ENCODE peak calls at places on chromosome X, in ten cellular contexts. K is sigmoid colon, L is breast epithelium, J is body of pancreas, I is IMR-90, Q is transverse colon, W is A549, G is esophagus muscularis mucosa, F is ovary, N is tibial nerve. S is an unnamed sample.
A peak's percentile ranks its signal among the peaks of the same experiment; 100 is the strongest.

GRCh38 chrX:131734621-131735020 is 190.7 kb downstream of the OR13H1 start:
- DNase-seq in K (peak; percentile 93), L (no peak), J (no peak), I (peak; percentile 81), Q (peak; percentile 85), W (no peak), G (no peak), F (peak; percentile 88), N (no peak), S (no peak)

GRCh38 chrX:71953946-71954345 is 43.3 kb downstream of the NHSL2 start:
- DNase-seq in K (no peak), L (no peak), J (no peak), I (no peak), Q (no peak), W (no peak), G (no peak), F (no peak), N (no peak), S (no peak)

GRCh38 chrX:104913348-104913747 is 307.1 kb downstream of the TEX13A start:
- DNase-seq in K (no peak), L (no peak), J (no peak), I (no peak), Q (no peak), W (no peak), G (no peak), F (no peak), N (no peak), S (peak; percentile 13)

GRCh38 chrX:29299689-29300088 is 712.4 kb downstream of the IL1RAPL1 start:
- DNase-seq in K (no peak), L (no peak), J (no peak), I (no peak), Q (no peak), W (no peak), G (no peak), F (no peak), N (no peak), S (no peak)

GRCh38 chrX:49176421-49177326 is 5.0 kb downstream of the PLP2 start:
- DNase-seq in K (peak; percentile 67), L (no peak), J (no peak), I (no peak), Q (no peak), W (no peak), G (no peak), F (no peak), N (no peak), S (no peak)

GRCh38 chrX:48715066-48715465 is 18.5 kb downstream of the SUV39H1 start:
- DNase-seq in K (no peak), L (no peak), J (no peak), I (peak; percentile 58), Q (no peak), W (no peak), G (no peak), F (no peak), N (no peak), S (no peak)

GRCh38 chrX:150615356-150615755 is 46.9 kb downstream of the MTM1 start:
- DNase-seq in K (no peak), L (no peak), J (no peak), I (no peak), Q (no peak), W (no peak), G (no peak), F (no peak), N (no peak), S (no peak)

GRCh38 chrX:29478336-29479069 is 736.9 kb upstream of the MAGEB2 start:
- DNase-seq in K (no peak), L (no peak), J (peak; percentile 10), I (peak; percentile 26), Q (peak; percentile 16), W (peak; percentile 25), G (no peak), F (no peak), N (no peak), S (peak; percentile 41)

GRCh38 chrX:95076449-95076848 is 1402.4 kb downstream of the FAM133A start:
- DNase-seq in K (no peak), L (no peak), J (no peak), I (peak; percentile 10), Q (no peak), W (no peak), G (no peak), F (no peak), N (no peak), S (no peak)

GRCh38 chrX:3609800-3610199 is 103.6 kb downstream of the PRKX start:
- DNase-seq in K (no peak), L (no peak), J (no peak), I (peak; percentile 88), Q (no peak), W (no peak), G (no peak), F (no peak), N (no peak), S (no peak)

GRCh38 chrX:63330681-63331080 is 20.5 kb downstream of the SPIN4 start:
- DNase-seq in K (no peak), L (no peak), J (no peak), I (no peak), Q (no peak), W (no peak), G (no peak), F (no peak), N (no peak), S (no peak)

GRCh38 chrX:28552322-28552721 is 34.9 kb upstream of the IL1RAPL1 start:
- DNase-seq in K (no peak), L (no peak), J (no peak), I (peak; percentile 16), Q (no peak), W (no peak), G (no peak), F (no peak), N (no peak), S (no peak)

GRCh38 chrX:56281789-56282188 is 49.6 kb downstream of the KLF8 start:
- DNase-seq in K (no peak), L (no peak), J (no peak), I (peak; percentile 16), Q (no peak), W (peak; percentile 1), G (no peak), F (no peak), N (no peak), S (no peak)

GRCh38 chrX:41313419-41313818 is 20.5 kb upstream of the DDX3X start:
- DNase-seq in K (no peak), L (no peak), J (no peak), I (peak; percentile 94), Q (no peak), W (no peak), G (no peak), F (no peak), N (no peak), S (no peak)

GRCh38 chrX:43882294-43882681 is at the start of gene MAOB:
- DNase-seq in K (peak; percentile 72), L (no peak), J (peak; percentile 13), I (no peak), Q (peak; percentile 33), W (no peak), G (no peak), F (peak; percentile 53), N (no peak), S (peak; percentile 27)

GRCh38 chrX:115226929-115227328 is 7.0 kb downstream of the LRCH2 start:
- DNase-seq in K (no peak), L (no peak), J (no peak), I (peak; percentile 28), Q (no peak), W (no peak), G (no peak), F (no peak), N (no peak), S (no peak)

GRCh38 chrX:47563801-47564315 is 2.9 kb downstream of the ARAF start:
- DNase-seq in K (no peak), L (no peak), J (no peak), I (peak; percentile 76), Q (no peak), W (no peak), G (no peak), F (no peak), N (no peak), S (no peak)

GRCh38 chrX:135476378-135476777 is 44.1 kb upstream of the INTS6L start:
- DNase-seq in K (no peak), L (no peak), J (no peak), I (no peak), Q (no peak), W (no peak), G (no peak), F (no peak), N (no peak), S (no peak)

GRCh38 chrX:114611018-114611619 is 27.2 kb downstream of the HTR2C start:
- DNase-seq in K (no peak), L (no peak), J (peak; percentile 16), I (peak; percentile 35), Q (peak; percentile 14), W (peak; percentile 9), G (no peak), F (no peak), N (peak; percentile 18), S (peak; percentile 36)

GRCh38 chrX:130139474-130140201 is 26.0 kb downstream of the AIFM1 start:
- DNase-seq in K (no peak), L (no peak), J (no peak), I (no peak), Q (no peak), W (no peak), G (no peak), F (no peak), N (no peak), S (no peak)
- H3K4me1 ChIP-seq in K (no peaks in the 10 kb centered on the region), L (no peaks in the 10 kb centered on the region), J (no peaks in the 10 kb centered on the region), I (no peaks in the 10 kb centered on the region), Q (no peaks in the 10 kb centered on the region), W (no peaks in the 10 kb centered on the region), G (no peaks in the 10 kb centered on the region), F (no peaks in the 10 kb centered on the region), N (no peaks in the 10 kb centered on the region), S (no peaks in the 10 kb centered on the region)

GRCh38 chrX:12975999-12976558 is 1.2 kb downstream of the TMSB4X start:
- DNase-seq in K (no peak), L (no peak), J (peak; percentile 26), I (peak; percentile 36), Q (no peak), W (peak; percentile 55), G (no peak), F (peak; percentile 47), N (peak; percentile 22), S (peak; percentile 33)
- TF ChIP-seq POLR2A in K (no peak), L (no peak), J (no peak), I (no peak), Q (no peak), W (no peak), G (peak; percentile 4), F (no peak), N (no peak), S (no peak)

GRCh38 chrX:10016516-10017132 is 49.5 kb downstream of the CLDN34 start:
- DNase-seq in K (peak; percentile 53), L (no peak), J (no peak), I (no peak), Q (no peak), W (no peak), G (no peak), F (no peak), N (no peak), S (no peak)
- H3K4me3 ChIP-seq in K (peak overlapping the region; percentile 61), L (peak overlapping the region; percentile 59), J (peak overlapping the region; percentile 34), I (peak overlapping the region; percentile 74), Q (peak overlapping the region; percentile 56), W (peak overlapping the region; percentile 96), G (peak overlapping the region; percentile 63), F (peak overlapping the region; percentile 55), N (peak overlapping the region; percentile 45), S (peak overlapping the region; percentile 67)

DNA sequence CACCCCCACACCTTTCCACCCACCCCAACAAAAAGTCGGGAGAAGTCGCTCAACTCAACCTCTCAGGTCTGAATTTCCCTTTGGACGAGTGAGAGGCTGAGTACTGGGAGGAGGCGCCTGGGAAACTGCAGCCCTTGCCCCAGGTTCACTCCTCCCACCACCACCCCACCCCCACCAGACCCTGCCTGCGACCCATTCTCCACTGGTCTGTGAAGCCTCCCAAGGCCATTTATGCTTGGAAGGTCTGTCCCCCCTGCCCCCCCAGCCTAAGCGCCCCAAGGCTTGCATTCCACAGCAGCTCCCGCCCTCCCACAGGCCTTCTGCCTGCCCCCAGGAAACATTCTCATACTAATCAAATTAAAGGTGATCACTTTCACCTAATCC is 27.2 kb downstream of the ELF4 start:
- DNase-seq in K (no peak), L (no peak), J (no peak), I (no peak), Q (no peak), W (no peak), G (no peak), F (no peak), N (no peak), S (no peak)
- H3K4me1 ChIP-seq in K (peaks cover 15% of the 10 kb centered on the region), L (no peaks in the 10 kb centered on the region), J (no peaks in the 10 kb centered on the region), I (peaks cover 5% of the 10 kb centered on the region), Q (peaks cover 4% of the 10 kb centered on the region), W (peaks cover 3% of the 10 kb centered on the region), G (peaks cover 27% of the 10 kb centered on the region), F (peaks cover 6% of the 10 kb centered on the region), N (peaks cover 38% of the 10 kb centered on the region), S (no peaks in the 10 kb centered on the region)

S was measured in testis.